ENCODE peak calls at places on chromosomes 16 and 17, in ten cellular contexts. One of them, this sample, is unnamed.

GRCh38 chr17:63976702-63977101 is 4.0 kb upstream of the SCN4A start:
- ATAC-seq in left ventricle myocardium superior: no peak
- ATAC-seq in K562: peak; percentile 75
- ATAC-seq in activated T-cell treated with anti-CD3 and anti-CD28 coated beads, Interleukin-2, amount 50 U/mL, for 72 hours: no peak
- ATAC-seq in activated naive CD4-positive, alpha-beta T cell treated with anti-CD3 and anti-CD28 coated beads, Interleukin-2, amount 50 U/mL, for 72 hours: no peak
- ATAC-seq in PC-3: no peak
- ATAC-seq in HepG2: no peak
- ATAC-seq in lower lobe of right lung: no peak
- ATAC-seq in activated CD8-positive, alpha-beta T cell treated with anti-CD3 and anti-CD28 coated beads for 36 hours: no peak
- ATAC-seq in Panc1: no peak
- ATAC-seq in this sample: no peak

GRCh38 chr17:12415031-12415430 is 250.7 kb upstream of the MYOCD start:
- ATAC-seq in Panc1: no peak
- ATAC-seq in activated CD8-positive, alpha-beta T cell treated with anti-CD3 and anti-CD28 coated beads for 36 hours: no peak
- ATAC-seq in HepG2: no peak
- ATAC-seq in K562: no peak
- ATAC-seq in activated T-cell treated with anti-CD3 and anti-CD28 coated beads, Interleukin-2, amount 50 U/mL, for 72 hours: no peak
- ATAC-seq in PC-3: no peak
- ATAC-seq in left ventricle myocardium superior: no peak
- ATAC-seq in activated naive CD4-positive, alpha-beta T cell treated with anti-CD3 and anti-CD28 coated beads, Interleukin-2, amount 50 U/mL, for 72 hours: no peak
- ATAC-seq in lower lobe of right lung: peak; percentile 37
- ATAC-seq in this sample: no peak

GRCh38 chr17:47709594-47709993 is 15.6 kb downstream of the TBKBP1 start:
- ATAC-seq in Panc1: no peak
- ATAC-seq in activated T-cell treated with anti-CD3 and anti-CD28 coated beads, Interleukin-2, amount 50 U/mL, for 72 hours: no peak
- ATAC-seq in activated naive CD4-positive, alpha-beta T cell treated with anti-CD3 and anti-CD28 coated beads, Interleukin-2, amount 50 U/mL, for 72 hours: no peak
- ATAC-seq in PC-3: no peak
- ATAC-seq in left ventricle myocardium superior: no peak
- ATAC-seq in K562: no peak
- ATAC-seq in HepG2: no peak
- ATAC-seq in lower lobe of right lung: no peak
- ATAC-seq in activated CD8-positive, alpha-beta T cell treated with anti-CD3 and anti-CD28 coated beads for 36 hours: no peak
- ATAC-seq in this sample: no peak

GRCh38 chr17:67836205-67836987 is 11.1 kb downstream of the BPTF start:
- ATAC-seq in activated T-cell treated with anti-CD3 and anti-CD28 coated beads, Interleukin-2, amount 50 U/mL, for 72 hours: peak; percentile 87
- ATAC-seq in left ventricle myocardium superior: no peak
- ATAC-seq in PC-3: no peak
- ATAC-seq in K562: no peak
- ATAC-seq in activated CD8-positive, alpha-beta T cell treated with anti-CD3 and anti-CD28 coated beads for 36 hours: peak; percentile 65
- ATAC-seq in HepG2: no peak
- ATAC-seq in activated naive CD4-positive, alpha-beta T cell treated with anti-CD3 and anti-CD28 coated beads, Interleukin-2, amount 50 U/mL, for 72 hours: peak; percentile 90
- ATAC-seq in Panc1: no peak
- ATAC-seq in lower lobe of right lung: no peak
- ATAC-seq in this sample: no peak

GRCh38 chr16:50960517-50961202 is 190.4 kb downstream of the SALL1 start:
- ATAC-seq in PC-3: no peak
- ATAC-seq in activated naive CD4-positive, alpha-beta T cell treated with anti-CD3 and anti-CD28 coated beads, Interleukin-2, amount 50 U/mL, for 72 hours: no peak
- ATAC-seq in lower lobe of right lung: no peak
- ATAC-seq in HepG2: no peak
- ATAC-seq in activated CD8-positive, alpha-beta T cell treated with anti-CD3 and anti-CD28 coated beads for 36 hours: no peak
- ATAC-seq in activated T-cell treated with anti-CD3 and anti-CD28 coated beads, Interleukin-2, amount 50 U/mL, for 72 hours: no peak
- ATAC-seq in K562: no peak
- ATAC-seq in Panc1: no peak
- ATAC-seq in left ventricle myocardium superior: peak; percentile 53
- ATAC-seq in this sample: no peak

GRCh38 chr16:56600398-56600999 is 7.9 kb upstream of the MT2A start:
- ATAC-seq in activated naive CD4-positive, alpha-beta T cell treated with anti-CD3 and anti-CD28 coated beads, Interleukin-2, amount 50 U/mL, for 72 hours: peak; percentile 40
- ATAC-seq in HepG2: peak; percentile 72
- ATAC-seq in left ventricle myocardium superior: peak; percentile 29
- ATAC-seq in activated CD8-positive, alpha-beta T cell treated with anti-CD3 and anti-CD28 coated beads for 36 hours: peak; percentile 81
- ATAC-seq in lower lobe of right lung: peak; percentile 56
- ATAC-seq in Panc1: peak; percentile 82
- ATAC-seq in activated T-cell treated with anti-CD3 and anti-CD28 coated beads, Interleukin-2, amount 50 U/mL, for 72 hours: peak; percentile 46
- ATAC-seq in PC-3: peak; percentile 69
- ATAC-seq in K562: peak; percentile 78
- ATAC-seq in this sample: peak; percentile 63

GRCh38 chr16:27844826-27845225 is 218.7 kb downstream of the GSG1L start:
- ATAC-seq in activated naive CD4-positive, alpha-beta T cell treated with anti-CD3 and anti-CD28 coated beads, Interleukin-2, amount 50 U/mL, for 72 hours: no peak
- ATAC-seq in activated T-cell treated with anti-CD3 and anti-CD28 coated beads, Interleukin-2, amount 50 U/mL, for 72 hours: no peak
- ATAC-seq in activated CD8-positive, alpha-beta T cell treated with anti-CD3 and anti-CD28 coated beads for 36 hours: no peak
- ATAC-seq in left ventricle myocardium superior: no peak
- ATAC-seq in PC-3: no peak
- ATAC-seq in lower lobe of right lung: no peak
- ATAC-seq in Panc1: no peak
- ATAC-seq in HepG2: no peak
- ATAC-seq in K562: no peak
- ATAC-seq in this sample: no peak

GRCh38 chr16:79707867-79708266 is 107.3 kb upstream of the MAF start:
- ATAC-seq in HepG2: no peak
- ATAC-seq in activated CD8-positive, alpha-beta T cell treated with anti-CD3 and anti-CD28 coated beads for 36 hours: no peak
- ATAC-seq in lower lobe of right lung: peak; percentile 15
- ATAC-seq in activated T-cell treated with anti-CD3 and anti-CD28 coated beads, Interleukin-2, amount 50 U/mL, for 72 hours: no peak
- ATAC-seq in left ventricle myocardium superior: peak; percentile 98
- ATAC-seq in activated naive CD4-positive, alpha-beta T cell treated with anti-CD3 and anti-CD28 coated beads, Interleukin-2, amount 50 U/mL, for 72 hours: no peak
- ATAC-seq in Panc1: no peak
- ATAC-seq in PC-3: no peak
- ATAC-seq in K562: no peak
- ATAC-seq in this sample: peak; percentile 88

GRCh38 chr17:32303861-32304288 is 38.1 kb downstream of the C17orf75 start:
- ATAC-seq in K562: no peak
- ATAC-seq in lower lobe of right lung: no peak
- ATAC-seq in activated T-cell treated with anti-CD3 and anti-CD28 coated beads, Interleukin-2, amount 50 U/mL, for 72 hours: no peak
- ATAC-seq in PC-3: no peak
- ATAC-seq in activated naive CD4-positive, alpha-beta T cell treated with anti-CD3 and anti-CD28 coated beads, Interleukin-2, amount 50 U/mL, for 72 hours: no peak
- ATAC-seq in Panc1: peak; percentile 11
- ATAC-seq in left ventricle myocardium superior: peak; percentile 90
- ATAC-seq in activated CD8-positive, alpha-beta T cell treated with anti-CD3 and anti-CD28 coated beads for 36 hours: no peak
- ATAC-seq in HepG2: no peak
- ATAC-seq in this sample: no peak

GRCh38 chr16:24539850-24540484 is 601 bp downstream of the RBBP6 start:
- ATAC-seq in activated naive CD4-positive, alpha-beta T cell treated with anti-CD3 and anti-CD28 coated beads, Interleukin-2, amount 50 U/mL, for 72 hours: peak; percentile 52
- ATAC-seq in PC-3: peak; percentile 14
- ATAC-seq in activated T-cell treated with anti-CD3 and anti-CD28 coated beads, Interleukin-2, amount 50 U/mL, for 72 hours: peak; percentile 53
- ATAC-seq in lower lobe of right lung: peak; percentile 85
- ATAC-seq in left ventricle myocardium superior: peak; percentile 70
- ATAC-seq in Panc1: peak; percentile 63
- ATAC-seq in K562: peak; percentile 58
- ATAC-seq in HepG2: peak; percentile 42
- ATAC-seq in activated CD8-positive, alpha-beta T cell treated with anti-CD3 and anti-CD28 coated beads for 36 hours: peak; percentile 20
- ATAC-seq in this sample: peak; percentile 66

GRCh38 chr16:22786284-22786683 is 27.7 kb upstream of the HS3ST2 start:
- ATAC-seq in PC-3: no peak
- ATAC-seq in Panc1: no peak
- ATAC-seq in left ventricle myocardium superior: no peak
- ATAC-seq in activated naive CD4-positive, alpha-beta T cell treated with anti-CD3 and anti-CD28 coated beads, Interleukin-2, amount 50 U/mL, for 72 hours: peak; percentile 48
- ATAC-seq in lower lobe of right lung: no peak
- ATAC-seq in activated CD8-positive, alpha-beta T cell treated with anti-CD3 and anti-CD28 coated beads for 36 hours: no peak
- ATAC-seq in K562: no peak
- ATAC-seq in HepG2: no peak
- ATAC-seq in activated T-cell treated with anti-CD3 and anti-CD28 coated beads, Interleukin-2, amount 50 U/mL, for 72 hours: no peak
- ATAC-seq in this sample: no peak

GRCh38 chr16:12426122-12426521 is 377.6 kb downstream of the CPPED1 start:
- ATAC-seq in Panc1: no peak
- ATAC-seq in activated CD8-positive, alpha-beta T cell treated with anti-CD3 and anti-CD28 coated beads for 36 hours: no peak
- ATAC-seq in lower lobe of right lung: no peak
- ATAC-seq in activated T-cell treated with anti-CD3 and anti-CD28 coated beads, Interleukin-2, amount 50 U/mL, for 72 hours: no peak
- ATAC-seq in PC-3: no peak
- ATAC-seq in left ventricle myocardium superior: no peak
- ATAC-seq in HepG2: no peak
- ATAC-seq in K562: peak; percentile 82
- ATAC-seq in activated naive CD4-positive, alpha-beta T cell treated with anti-CD3 and anti-CD28 coated beads, Interleukin-2, amount 50 U/mL, for 72 hours: no peak
- ATAC-seq in this sample: no peak

GRCh38 chr16:1398826-1399581 is 15.5 kb downstream of the UNKL start:
- ATAC-seq in HepG2: no peak
- ATAC-seq in activated CD8-positive, alpha-beta T cell treated with anti-CD3 and anti-CD28 coated beads for 36 hours: no peak
- ATAC-seq in lower lobe of right lung: peak; percentile 19
- ATAC-seq in PC-3: no peak
- ATAC-seq in activated T-cell treated with anti-CD3 and anti-CD28 coated beads, Interleukin-2, amount 50 U/mL, for 72 hours: no peak
- ATAC-seq in left ventricle myocardium superior: no peak
- ATAC-seq in Panc1: peak; percentile 25
- ATAC-seq in activated naive CD4-positive, alpha-beta T cell treated with anti-CD3 and anti-CD28 coated beads, Interleukin-2, amount 50 U/mL, for 72 hours: no peak
- ATAC-seq in K562: no peak
- ATAC-seq in this sample: peak; percentile 21

GRCh38 chr16:11309895-11310633 is 28.9 kb upstream of the PRM1 start:
- ATAC-seq in Panc1: no peak
- ATAC-seq in K562: no peak
- ATAC-seq in activated CD8-positive, alpha-beta T cell treated with anti-CD3 and anti-CD28 coated beads for 36 hours: no peak
- ATAC-seq in left ventricle myocardium superior: no peak
- ATAC-seq in lower lobe of right lung: no peak
- ATAC-seq in activated T-cell treated with anti-CD3 and anti-CD28 coated beads, Interleukin-2, amount 50 U/mL, for 72 hours: no peak
- ATAC-seq in activated naive CD4-positive, alpha-beta T cell treated with anti-CD3 and anti-CD28 coated beads, Interleukin-2, amount 50 U/mL, for 72 hours: no peak
- ATAC-seq in HepG2: peak; percentile 53
- ATAC-seq in PC-3: no peak
- ATAC-seq in this sample: peak; percentile 44

GRCh38 chr17:79609616-79610150 is 1.2 kb downstream of the RBFOX3 start:
- ATAC-seq in HepG2: no peak
- ATAC-seq in left ventricle myocardium superior: no peak
- ATAC-seq in activated CD8-positive, alpha-beta T cell treated with anti-CD3 and anti-CD28 coated beads for 36 hours: no peak
- ATAC-seq in PC-3: no peak
- ATAC-seq in Panc1: no peak
- ATAC-seq in activated naive CD4-positive, alpha-beta T cell treated with anti-CD3 and anti-CD28 coated beads, Interleukin-2, amount 50 U/mL, for 72 hours: no peak
- ATAC-seq in lower lobe of right lung: no peak
- ATAC-seq in activated T-cell treated with anti-CD3 and anti-CD28 coated beads, Interleukin-2, amount 50 U/mL, for 72 hours: no peak
- ATAC-seq in K562: no peak
- ATAC-seq in this sample: no peak

GRCh38 chr17:60167095-60167741 is 17.4 kb downstream of the CA4 start:
- ATAC-seq in left ventricle myocardium superior: peak; percentile 10
- ATAC-seq in activated CD8-positive, alpha-beta T cell treated with anti-CD3 and anti-CD28 coated beads for 36 hours: no peak
- ATAC-seq in PC-3: peak; percentile 39
- ATAC-seq in HepG2: no peak
- ATAC-seq in activated T-cell treated with anti-CD3 and anti-CD28 coated beads, Interleukin-2, amount 50 U/mL, for 72 hours: no peak
- ATAC-seq in activated naive CD4-positive, alpha-beta T cell treated with anti-CD3 and anti-CD28 coated beads, Interleukin-2, amount 50 U/mL, for 72 hours: no peak
- ATAC-seq in Panc1: peak; percentile 61
- ATAC-seq in lower lobe of right lung: no peak
- ATAC-seq in K562: no peak
- ATAC-seq in this sample: no peak

GRCh38 chr16:65101009-65101408 is 20.9 kb downstream of the CDH11 start:
- ATAC-seq in HepG2: no peak
- ATAC-seq in lower lobe of right lung: no peak
- ATAC-seq in activated naive CD4-positive, alpha-beta T cell treated with anti-CD3 and anti-CD28 coated beads, Interleukin-2, amount 50 U/mL, for 72 hours: no peak
- ATAC-seq in K562: no peak
- ATAC-seq in PC-3: no peak
- ATAC-seq in activated CD8-positive, alpha-beta T cell treated with anti-CD3 and anti-CD28 coated beads for 36 hours: no peak
- ATAC-seq in activated T-cell treated with anti-CD3 and anti-CD28 coated beads, Interleukin-2, amount 50 U/mL, for 72 hours: no peak
- ATAC-seq in Panc1: no peak
- ATAC-seq in left ventricle myocardium superior: no peak
- ATAC-seq in this sample: no peak

GRCh38 chr17:65208753-65209152 is 71.6 kb downstream of the RGS9 start:
- ATAC-seq in HepG2: no peak
- ATAC-seq in Panc1: no peak
- ATAC-seq in PC-3: no peak
- ATAC-seq in lower lobe of right lung: no peak
- ATAC-seq in activated T-cell treated with anti-CD3 and anti-CD28 coated beads, Interleukin-2, amount 50 U/mL, for 72 hours: no peak
- ATAC-seq in activated CD8-positive, alpha-beta T cell treated with anti-CD3 and anti-CD28 coated beads for 36 hours: no peak
- ATAC-seq in K562: no peak
- ATAC-seq in activated naive CD4-positive, alpha-beta T cell treated with anti-CD3 and anti-CD28 coated beads, Interleukin-2, amount 50 U/mL, for 72 hours: no peak
- ATAC-seq in left ventricle myocardium superior: no peak
- ATAC-seq in this sample: no peak

GRCh38 chr17:74712301-74712700 is 422 bp downstream of the CD300LF start:
- ATAC-seq in HepG2: no peak
- ATAC-seq in K562: no peak
- ATAC-seq in left ventricle myocardium superior: no peak
- ATAC-seq in PC-3: no peak
- ATAC-seq in activated CD8-positive, alpha-beta T cell treated with anti-CD3 and anti-CD28 coated beads for 36 hours: no peak
- ATAC-seq in activated naive CD4-positive, alpha-beta T cell treated with anti-CD3 and anti-CD28 coated beads, Interleukin-2, amount 50 U/mL, for 72 hours: no peak
- ATAC-seq in lower lobe of right lung: no peak
- ATAC-seq in activated T-cell treated with anti-CD3 and anti-CD28 coated beads, Interleukin-2, amount 50 U/mL, for 72 hours: no peak
- ATAC-seq in Panc1: no peak
- ATAC-seq in this sample: no peak

GRCh38 chr17:27423651-27424050 is 32.6 kb upstream of the KSR1 start:
- ATAC-seq in lower lobe of right lung: no peak
- ATAC-seq in PC-3: no peak
- ATAC-seq in left ventricle myocardium superior: no peak
- ATAC-seq in Panc1: no peak
- ATAC-seq in activated T-cell treated with anti-CD3 and anti-CD28 coated beads, Interleukin-2, amount 50 U/mL, for 72 hours: no peak
- ATAC-seq in activated naive CD4-positive, alpha-beta T cell treated with anti-CD3 and anti-CD28 coated beads, Interleukin-2, amount 50 U/mL, for 72 hours: no peak
- ATAC-seq in HepG2: no peak
- ATAC-seq in K562: no peak
- ATAC-seq in activated CD8-positive, alpha-beta T cell treated with anti-CD3 and anti-CD28 coated beads for 36 hours: no peak
- ATAC-seq in this sample: no peak

GRCh38 chr16:58348986-58349385 is 43.3 kb upstream of the GINS3 start:
- ATAC-seq in Panc1: no peak
- ATAC-seq in left ventricle myocardium superior: no peak
- ATAC-seq in activated T-cell treated with anti-CD3 and anti-CD28 coated beads, Interleukin-2, amount 50 U/mL, for 72 hours: no peak
- ATAC-seq in HepG2: no peak
- ATAC-seq in activated naive CD4-positive, alpha-beta T cell treated with anti-CD3 and anti-CD28 coated beads, Interleukin-2, amount 50 U/mL, for 72 hours: no peak
- ATAC-seq in PC-3: no peak
- ATAC-seq in K562: no peak
- ATAC-seq in activated CD8-positive, alpha-beta T cell treated with anti-CD3 and anti-CD28 coated beads for 36 hours: no peak
- ATAC-seq in lower lobe of right lung: no peak
- ATAC-seq in this sample: no peak

GRCh38 chr16:68902376-68903345 is 59.3 kb downstream of the TANGO6 start:
- ATAC-seq in K562: peak; percentile 82
- ATAC-seq in activated CD8-positive, alpha-beta T cell treated with anti-CD3 and anti-CD28 coated beads for 36 hours: no peak
- ATAC-seq in activated T-cell treated with anti-CD3 and anti-CD28 coated beads, Interleukin-2, amount 50 U/mL, for 72 hours: no peak
- ATAC-seq in Panc1: peak; percentile 71
- ATAC-seq in lower lobe of right lung: peak; percentile 80
- ATAC-seq in HepG2: peak; percentile 74
- ATAC-seq in left ventricle myocardium superior: peak; percentile 60
- ATAC-seq in activated naive CD4-positive, alpha-beta T cell treated with anti-CD3 and anti-CD28 coated beads, Interleukin-2, amount 50 U/mL, for 72 hours: no peak
- ATAC-seq in PC-3: peak; percentile 91
- ATAC-seq in this sample: peak; percentile 83

GRCh38 chr16:52002021-52002420 is 544.9 kb downstream of the TOX3 start:
- ATAC-seq in K562: no peak
- ATAC-seq in activated T-cell treated with anti-CD3 and anti-CD28 coated beads, Interleukin-2, amount 50 U/mL, for 72 hours: no peak
- ATAC-seq in activated naive CD4-positive, alpha-beta T cell treated with anti-CD3 and anti-CD28 coated beads, Interleukin-2, amount 50 U/mL, for 72 hours: no peak
- ATAC-seq in lower lobe of right lung: no peak
- ATAC-seq in activated CD8-positive, alpha-beta T cell treated with anti-CD3 and anti-CD28 coated beads for 36 hours: no peak
- ATAC-seq in HepG2: no peak
- ATAC-seq in PC-3: no peak
- ATAC-seq in left ventricle myocardium superior: no peak
- ATAC-seq in Panc1: no peak
- ATAC-seq in this sample: no peak

GRCh38 chr17:82590881-82591539 is 57.2 kb downstream of the WDR45B start:
- ATAC-seq in activated T-cell treated with anti-CD3 and anti-CD28 coated beads, Interleukin-2, amount 50 U/mL, for 72 hours: no peak
- ATAC-seq in activated naive CD4-positive, alpha-beta T cell treated with anti-CD3 and anti-CD28 coated beads, Interleukin-2, amount 50 U/mL, for 72 hours: no peak
- ATAC-seq in activated CD8-positive, alpha-beta T cell treated with anti-CD3 and anti-CD28 coated beads for 36 hours: no peak
- ATAC-seq in Panc1: no peak
- ATAC-seq in PC-3: no peak
- ATAC-seq in K562: no peak
- ATAC-seq in left ventricle myocardium superior: peak; percentile 12
- ATAC-seq in HepG2: no peak
- ATAC-seq in lower lobe of right lung: no peak
- ATAC-seq in this sample: no peak

GRCh38 chr17:37543527-37544122 is 53.9 kb downstream of the DUSP14 start:
- ATAC-seq in K562: no peak
- ATAC-seq in left ventricle myocardium superior: no peak
- ATAC-seq in activated T-cell treated with anti-CD3 and anti-CD28 coated beads, Interleukin-2, amount 50 U/mL, for 72 hours: peak; percentile 46
- ATAC-seq in HepG2: no peak
- ATAC-seq in lower lobe of right lung: no peak
- ATAC-seq in Panc1: no peak
- ATAC-seq in activated naive CD4-positive, alpha-beta T cell treated with anti-CD3 and anti-CD28 coated beads, Interleukin-2, amount 50 U/mL, for 72 hours: no peak
- ATAC-seq in PC-3: peak; percentile 37
- ATAC-seq in activated CD8-positive, alpha-beta T cell treated with anti-CD3 and anti-CD28 coated beads for 36 hours: peak; percentile 38
- ATAC-seq in this sample: no peak

GRCh38 chr17:66143657-66144282 is 48.2 kb downstream of the CEP112 start:
- ATAC-seq in HepG2: no peak
- ATAC-seq in activated naive CD4-positive, alpha-beta T cell treated with anti-CD3 and anti-CD28 coated beads, Interleukin-2, amount 50 U/mL, for 72 hours: no peak
- ATAC-seq in K562: no peak
- ATAC-seq in PC-3: peak; percentile 68
- ATAC-seq in activated CD8-positive, alpha-beta T cell treated with anti-CD3 and anti-CD28 coated beads for 36 hours: no peak
- ATAC-seq in left ventricle myocardium superior: no peak
- ATAC-seq in activated T-cell treated with anti-CD3 and anti-CD28 coated beads, Interleukin-2, amount 50 U/mL, for 72 hours: no peak
- ATAC-seq in Panc1: no peak
- ATAC-seq in lower lobe of right lung: no peak
- ATAC-seq in this sample: no peak